ENCODE peak calls at places on chromosomes 5 and 9, in five cellular contexts. M, K, P, C and Z are unnamed samples.

GRCh38 chr5:126777257-126777973 is 479 bp downstream of the LMNB1 start:
- DNase-seq in M (no peak), K (peak), P (peak), C (peak), Z (peak)

GRCh38 chr5:157172408-157172807 is 6.3 kb upstream of the GARIN3 start:
- DNase-seq in M (no peak), K (no peak), P (no peak), C (no peak), Z (no peak)

GRCh38 chr5:54930736-54931135 is 54.7 kb downstream of the ESM1 start:
- DNase-seq in M (no peak), K (no peak), P (no peak), C (no peak), Z (no peak)

GRCh38 chr5:121976979-121977378 is 15.2 kb downstream of the SRFBP1 start:
- DNase-seq in M (no peak), K (no peak), P (peak), C (no peak), Z (no peak)

GRCh38 chr5:78056901-78057514 is 237.5 kb downstream of the AP3B1 start:
- DNase-seq in M (no peak), K (no peak), P (peak), C (no peak), Z (no peak)

GRCh38 chr9:93582115-93582514 is 5.7 kb downstream of the PHF2 start:
- DNase-seq in M (no peak), K (peak), P (peak), C (no peak), Z (no peak)

GRCh38 chr5:124310453-124310852 is 436.0 kb downstream of the ZNF608 start:
- DNase-seq in M (no peak), K (no peak), P (no peak), C (no peak), Z (peak)

GRCh38 chr5:142611154-142611553 is 74.7 kb downstream of the FGF1 start:
- DNase-seq in M (no peak), K (peak), P (peak), C (no peak), Z (peak)

GRCh38 chr5:19240150-19240549 is 747.9 kb downstream of the CDH18 start:
- DNase-seq in M (peak), K (no peak), P (peak), C (no peak), Z (no peak)

GRCh38 chr5:178551059-178551458 is 39.1 kb downstream of the COL23A1 start:
- DNase-seq in M (peak), K (no peak), P (peak), C (no peak), Z (peak)

GRCh38 chr9:89543621-89544279 is 45.8 kb upstream of the SEMA4D start:
- DNase-seq in M (no peak), K (no peak), P (no peak), C (no peak), Z (no peak)

GRCh38 chr5:170306381-170306790 is 8.8 kb upstream of the LCP2 start:
- DNase-seq in M (no peak), K (no peak), P (peak), C (no peak), Z (no peak)

GRCh38 chr5:142013734-142014495 is 1.1 kb upstream of the GNPDA1 start:
- DNase-seq in M (no peak), K (no peak), P (peak), C (peak), Z (peak)

GRCh38 chr9:88773627-88774244 is 217.5 kb upstream of the S1PR3 start:
- DNase-seq in M (no peak), K (no peak), P (peak), C (no peak), Z (no peak)

GRCh38 chr9:121781143-121781542 is 129.7 kb downstream of the DAB2IP start:
- DNase-seq in M (no peak), K (no peak), P (no peak), C (no peak), Z (no peak)

GRCh38 chr5:177357459-177358332 is at the start of gene RGS14:
- DNase-seq in M (no peak), K (peak), P (peak), C (no peak), Z (peak)

GRCh38 chr9:6641561-6641960 is 4.0 kb downstream of the GLDC start:
- DNase-seq in M (no peak), K (no peak), P (no peak), C (no peak), Z (no peak)

GRCh38 chr5:153813871-153814270 is 224.8 kb downstream of the FAM114A2 start:
- DNase-seq in M (no peak), K (no peak), P (no peak), C (no peak), Z (no peak)

GRCh38 chr5:144042157-144042556 is 128.3 kb downstream of the YIPF5 start:
- DNase-seq in M (no peak), K (no peak), P (no peak), C (no peak), Z (no peak)

GRCh38 chr5:180090769-180091546 is 19.4 kb upstream of the RNF130 start:
- DNase-seq in M (no peak), K (peak), P (peak), C (no peak), Z (peak)

GRCh38 chr5:77400645-77401044 is 91.5 kb downstream of the WDR41 start:
- DNase-seq in M (no peak), K (no peak), P (no peak), C (no peak), Z (no peak)

GRCh38 chr5:54902817-54903473 is 82.4 kb downstream of the ESM1 start:
- DNase-seq in M (no peak), K (no peak), P (peak), C (no peak), Z (no peak)

GRCh38 chr9:115385383-115386122 is 267.6 kb upstream of the TNC start:
- DNase-seq in M (no peak), K (no peak), P (no peak), C (no peak), Z (no peak)

GRCh38 chr5:76669245-76669644 is 46.0 kb upstream of the F2RL2 start:
- DNase-seq in M (no peak), K (no peak), P (no peak), C (no peak), Z (no peak)

GRCh38 chr5:112735702-112736101 is 2.0 kb upstream of the APC start:
- DNase-seq in M (no peak), K (no peak), P (peak), C (no peak), Z (no peak)

GRCh38 chr5:73066466-73066865 is 53.9 kb upstream of the TMEM171 start:
- DNase-seq in M (no peak), K (no peak), P (peak), C (no peak), Z (no peak)

GRCh38 chr5:139481580-139482049 is 943 bp downstream of the STING1 start:
- DNase-seq in M (no peak), K (no peak), P (no peak), C (peak), Z (peak)

GRCh38 chr5:444226-444625 is 1.2 kb downstream of the EXOC3 start:
- DNase-seq in M (no peak), K (no peak), P (no peak), C (no peak), Z (no peak)

GRCh38 chr9:129027685-129028191 is 393 bp downstream of the SH3GLB2 start:
- DNase-seq in M (no peak), K (peak), P (no peak), C (no peak), Z (no peak)

GRCh38 chr9:90526386-90526785 is 116.2 kb downstream of the DIRAS2 start:
- DNase-seq in M (no peak), K (no peak), P (no peak), C (no peak), Z (no peak)

GRCh38 chr5:78399115-78399514 is 38.7 kb downstream of the SCAMP1 start:
- DNase-seq in M (no peak), K (no peak), P (no peak), C (no peak), Z (peak)

GRCh38 chr5:42953061-42953460 is 87.1 kb downstream of the ANXA2R start:
- DNase-seq in M (no peak), K (no peak), P (no peak), C (no peak), Z (no peak)

GRCh38 chr5:43616535-43616934 is 13.6 kb downstream of the NNT start:
- DNase-seq in M (no peak), K (no peak), P (no peak), C (no peak), Z (no peak)